ENCODE peak calls at places on chromosomes 1 and 21, in ten cellular contexts. I, M, B, L, S, R, F, T, U and P are unnamed samples.

GRCh38 chr1:25647863-25648262 is 31.3 kb downstream of the MAN1C1 start:
- DNase-seq in I (no peak), M (no peak), B (no peak), L (no peak), S (no peak), R (no peak), F (no peak), T (no peak), U (no peak), P (no peak)

GRCh38 chr1:220528049-220528678 is at the start of gene MARK1:
- DNase-seq in I (peak), M (peak), B (peak), L (peak), S (peak), R (no peak), F (peak), T (peak), U (no peak), P (no peak)

GRCh38 chr1:222276062-222276461 is 271.8 kb downstream of the HHIPL2 start:
- DNase-seq in I (peak), M (no peak), B (no peak), L (no peak), S (no peak), R (no peak), F (no peak), T (no peak), U (no peak), P (no peak)

GRCh38 chr1:61450454-61451213 is 274.3 kb downstream of the TM2D1 start:
- DNase-seq in I (no peak), M (peak), B (peak), L (no peak), S (peak), R (no peak), F (no peak), T (no peak), U (no peak), P (no peak)

GRCh38 chr1:172138636-172139035 is 281.8 kb upstream of the C1orf105 start:
- DNase-seq in I (no peak), M (no peak), B (no peak), L (no peak), S (no peak), R (no peak), F (peak), T (no peak), U (no peak), P (no peak)

GRCh38 chr1:47972864-47973437 is 24.2 kb downstream of the TRABD2B start:
- DNase-seq in I (peak), M (no peak), B (no peak), L (no peak), S (no peak), R (no peak), F (peak), T (no peak), U (no peak), P (no peak)

GRCh38 chr1:207002731-207003146 is 29.8 kb downstream of the C1orf116 start:
- DNase-seq in I (no peak), M (no peak), B (peak), L (no peak), S (no peak), R (no peak), F (no peak), T (peak), U (no peak), P (peak)

GRCh38 chr1:156914440-156914856 is 6.0 kb upstream of the LRRC71 start:
- DNase-seq in I (no peak), M (peak), B (no peak), L (no peak), S (peak), R (no peak), F (no peak), T (no peak), U (no peak), P (no peak)

GRCh38 chr1:6435547-6435946 is 11.0 kb downstream of the ESPN start:
- DNase-seq in I (no peak), M (no peak), B (no peak), L (no peak), S (no peak), R (no peak), F (no peak), T (no peak), U (no peak), P (no peak)

GRCh38 chr1:182841368-182841988 is 2.3 kb downstream of the DHX9 start:
- DNase-seq in I (peak), M (peak), B (no peak), L (no peak), S (peak), R (peak), F (no peak), T (no peak), U (peak), P (peak)

GRCh38 chr1:154812911-154813816 is 56.9 kb downstream of the KCNN3 start:
- DNase-seq in I (no peak), M (peak), B (peak), L (no peak), S (peak), R (no peak), F (peak), T (no peak), U (no peak), P (no peak)

GRCh38 chr1:162389971-162390370 is 8.4 kb downstream of the C1orf226 start:
- DNase-seq in I (no peak), M (no peak), B (no peak), L (no peak), S (no peak), R (no peak), F (no peak), T (no peak), U (no peak), P (no peak)

GRCh38 chr1:33060579-33061083 is 20.3 kb upstream of the AZIN2 start:
- DNase-seq in I (no peak), M (peak), B (no peak), L (no peak), S (peak), R (no peak), F (no peak), T (no peak), U (peak), P (peak)

GRCh38 chr1:202113690-202114300 is 8.9 kb upstream of the GPR37L1 start:
- DNase-seq in I (no peak), M (no peak), B (no peak), L (no peak), S (no peak), R (peak), F (no peak), T (no peak), U (no peak), P (no peak)

GRCh38 chr1:25906644-25907300 is 553 bp upstream of the STMN1 start:
- DNase-seq in I (peak), M (no peak), B (peak), L (no peak), S (no peak), R (no peak), F (peak), T (peak), U (no peak), P (no peak)

GRCh38 chr1:51063121-51063520 is 38.9 kb upstream of the C1orf185 start:
- DNase-seq in I (no peak), M (peak), B (no peak), L (no peak), S (peak), R (no peak), F (no peak), T (no peak), U (peak), P (peak)

GRCh38 chr1:73804935-73805334 is 393.0 kb downstream of the LRRIQ3 start:
- DNase-seq in I (no peak), M (no peak), B (no peak), L (no peak), S (no peak), R (no peak), F (no peak), T (no peak), U (no peak), P (no peak)

GRCh38 chr1:234605983-234606730 is 3.8 kb downstream of the IRF2BP2 start:
- DNase-seq in I (no peak), M (peak), B (no peak), L (peak), S (peak), R (peak), F (no peak), T (peak), U (no peak), P (no peak)

GRCh38 chr1:225413708-225414375 is 14.0 kb downstream of the LBR start:
- DNase-seq in I (no peak), M (no peak), B (no peak), L (no peak), S (no peak), R (peak), F (no peak), T (no peak), U (no peak), P (no peak)

GRCh38 chr1:9203623-9204022 is 31.0 kb upstream of the H6PD start:
- DNase-seq in I (no peak), M (no peak), B (no peak), L (no peak), S (no peak), R (no peak), F (no peak), T (no peak), U (no peak), P (no peak)

GRCh38 chr21:43818685-43819084 is 29.3 kb downstream of the RRP1 start:
- DNase-seq in I (no peak), M (no peak), B (no peak), L (no peak), S (no peak), R (peak), F (no peak), T (no peak), U (no peak), P (no peak)

GRCh38 chr21:29349702-29350101 is 51.0 kb downstream of the BACH1 start:
- DNase-seq in I (no peak), M (no peak), B (no peak), L (no peak), S (peak), R (no peak), F (peak), T (no peak), U (no peak), P (no peak)

GRCh38 chr1:178330153-178330552 is 166.6 kb downstream of the CLEC20A start:
- DNase-seq in I (no peak), M (no peak), B (no peak), L (no peak), S (no peak), R (no peak), F (no peak), T (no peak), U (no peak), P (no peak)

GRCh38 chr1:168518201-168518689 is 25.6 kb downstream of the XCL2 start:
- DNase-seq in I (no peak), M (no peak), B (no peak), L (no peak), S (no peak), R (no peak), F (no peak), T (no peak), U (no peak), P (no peak)

GRCh38 chr1:165824269-165824643 is 3.2 kb upstream of the UCK2 start:
- DNase-seq in I (no peak), M (no peak), B (no peak), L (no peak), S (no peak), R (no peak), F (no peak), T (no peak), U (no peak), P (no peak)

GRCh38 chr1:117215733-117216462 is 5.2 kb upstream of the VTCN1 start:
- DNase-seq in I (no peak), M (no peak), B (no peak), L (no peak), S (no peak), R (no peak), F (no peak), T (no peak), U (no peak), P (no peak)

GRCh38 chr1:198234511-198235251 is 77.9 kb downstream of the NEK7 start:
- DNase-seq in I (no peak), M (peak), B (no peak), L (no peak), S (peak), R (no peak), F (peak), T (no peak), U (no peak), P (no peak)

GRCh38 chr1:198232940-198233675 is 76.3 kb downstream of the NEK7 start:
- DNase-seq in I (no peak), M (no peak), B (no peak), L (no peak), S (no peak), R (no peak), F (no peak), T (no peak), U (no peak), P (no peak)

GRCh38 chr1:198232407-198232806 is 75.6 kb downstream of the NEK7 start:
- DNase-seq in I (no peak), M (no peak), B (no peak), L (no peak), S (no peak), R (no peak), F (no peak), T (no peak), U (no peak), P (no peak)

GRCh38 chr1:198241553-198241952 is 84.8 kb downstream of the NEK7 start:
- DNase-seq in I (no peak), M (no peak), B (no peak), L (no peak), S (no peak), R (no peak), F (no peak), T (no peak), U (no peak), P (no peak)

DNA sequence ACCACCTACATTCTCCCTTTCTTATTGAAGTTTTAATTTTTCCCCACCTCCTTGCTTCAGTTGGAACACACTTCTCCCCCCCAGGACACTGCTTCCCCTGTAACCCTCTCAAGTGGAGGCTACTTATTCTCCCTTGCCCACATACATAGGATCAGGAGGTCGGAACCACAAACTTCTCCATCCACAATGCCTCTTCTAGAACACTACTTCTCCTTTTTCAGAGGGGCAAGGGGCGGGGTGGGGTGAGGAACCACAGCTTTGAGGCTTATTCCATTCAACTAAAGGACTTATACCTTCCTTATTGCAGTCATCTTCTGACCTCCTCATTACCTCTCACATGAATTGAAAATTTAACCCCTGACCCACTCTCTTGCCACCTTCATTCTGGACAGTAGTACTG is 81.3 kb downstream of the NEK7 start:
- DNase-seq in I (no peak), M (no peak), B (no peak), L (no peak), S (no peak), R (peak), F (no peak), T (no peak), U (no peak), P (no peak)
- TF ChIP-seq CTCF in I (no peak), M (no peak), B (no peak), L (no peak), S (no peak), R (no peak), F (no peak), T (no peak), U (no peak), P (no peak)

DNA sequence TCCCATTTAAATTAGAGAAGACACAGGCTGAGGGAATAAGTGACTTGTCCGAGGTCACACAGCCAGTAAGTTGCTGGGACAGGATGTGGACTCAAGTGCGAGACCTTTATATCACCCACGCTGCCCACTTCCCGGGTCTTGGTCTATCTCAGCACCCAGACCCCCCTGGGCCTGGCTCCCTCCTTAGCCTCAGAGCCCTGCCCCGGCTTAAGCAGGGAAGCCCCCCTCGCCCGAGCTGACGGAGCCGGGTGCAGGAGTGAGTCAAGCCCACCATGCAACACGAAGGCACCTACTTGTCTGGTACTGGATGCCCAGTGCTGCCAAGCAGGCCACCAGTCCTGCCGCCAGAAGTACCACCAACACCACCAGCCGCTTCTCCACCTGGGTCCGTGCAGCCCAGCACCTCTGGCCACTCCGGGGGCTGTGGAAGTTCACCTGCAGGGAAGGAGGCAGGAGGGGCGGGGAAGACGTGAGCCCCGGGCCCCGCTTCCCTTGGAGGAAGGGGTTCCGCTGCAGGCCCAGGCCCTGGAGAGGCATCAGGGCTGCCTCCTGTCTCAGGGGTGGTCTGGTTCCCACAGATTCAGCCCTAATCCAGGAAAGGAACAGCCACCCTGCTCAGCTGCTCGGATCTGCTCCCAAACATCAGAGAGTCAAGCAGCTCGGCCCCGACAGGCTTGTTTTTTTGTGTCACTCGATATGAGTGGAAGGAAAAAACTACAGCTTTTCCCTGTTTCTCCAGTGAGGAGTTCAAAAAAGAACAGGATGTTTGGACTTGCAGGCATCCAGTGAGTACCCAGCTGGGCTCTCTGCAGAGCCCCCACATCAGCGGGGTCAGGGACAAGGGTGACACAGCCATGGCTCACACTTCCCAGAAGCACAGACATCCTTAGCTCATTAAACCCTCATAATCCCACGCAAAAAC is 11.1 kb downstream of the ECE1 start:
- DNase-seq in I (no peak), M (no peak), B (no peak), L (no peak), S (no peak), R (no peak), F (no peak), T (no peak), U (no peak), P (no peak)
- H3K4me3 ChIP-seq in I (no peak), M (no peak), B (no peak), L (peak), S (no peak), R (no peak), F (no peak), T (no peak), U (no peak), P (no peak)

GRCh38 chr1:85465791-85466134 is 804 bp upstream of the DDAH1 start:
- DNase-seq in I (no peak), M (no peak), B (no peak), L (no peak), S (no peak), R (no peak), F (no peak), T (no peak), U (no peak), P (no peak)

GRCh38 chr1:85465099-85465790 is at the start of gene DDAH1:
- DNase-seq in I (peak), M (peak), B (peak), L (peak), S (peak), R (no peak), F (peak), T (peak), U (no peak), P (peak)

GRCh38 chr1:85462931-85463665 is 1.9 kb downstream of the DDAH1 start:
- DNase-seq in I (no peak), M (no peak), B (no peak), L (no peak), S (no peak), R (no peak), F (no peak), T (no peak), U (no peak), P (no peak)

GRCh38 chr1:85464497-85465098 is 361 bp downstream of the DDAH1 start:
- DNase-seq in I (peak), M (peak), B (peak), L (peak), S (peak), R (no peak), F (no peak), T (peak), U (no peak), P (peak)

DNA sequence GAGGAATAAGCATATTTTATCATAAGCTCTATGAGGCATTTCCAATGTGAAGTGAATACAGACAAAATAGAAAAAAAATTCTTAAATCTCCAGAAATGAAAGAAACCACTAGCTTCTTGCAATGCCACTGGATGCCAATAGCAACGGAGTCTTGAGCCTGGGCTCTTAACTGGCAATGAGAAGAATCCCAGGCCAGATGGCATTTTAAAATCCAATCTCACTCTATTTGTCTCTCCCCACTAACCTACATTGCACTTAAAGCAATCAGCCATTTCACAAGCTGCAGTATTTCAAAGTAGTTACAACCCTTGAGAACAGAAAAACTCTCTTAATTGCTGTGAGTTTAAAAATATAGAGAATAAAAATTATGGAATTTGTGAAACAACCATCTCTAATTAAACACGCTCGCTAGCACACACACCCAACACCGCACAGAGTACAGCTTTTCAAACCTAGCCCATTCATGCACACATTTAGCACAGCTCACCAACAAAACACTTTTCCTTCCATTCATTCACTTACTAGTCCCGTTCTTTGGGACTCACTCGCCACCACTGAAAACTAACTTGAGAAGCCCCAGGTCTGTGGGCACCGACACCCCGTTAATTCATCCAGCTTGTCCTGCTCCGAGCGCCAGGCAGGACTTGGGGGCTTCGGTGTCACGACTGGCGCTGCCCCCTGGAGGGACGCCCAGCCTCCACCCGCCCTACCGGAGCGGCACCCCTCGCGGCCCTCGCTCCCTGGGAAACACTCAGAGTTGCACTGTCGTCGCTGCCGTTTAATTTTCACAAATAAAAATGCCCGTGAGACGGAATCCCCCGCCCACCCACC is 1.1 kb downstream of the DDAH1 start:
- DNase-seq in I (peak), M (peak), B (no peak), L (no peak), S (peak), R (no peak), F (no peak), T (no peak), U (no peak), P (no peak)
- TF ChIP-seq CTCF in I (peak), M (no peak), B (no peak), L (no peak), S (no peak), R (no peak), F (no peak), T (no peak), U (no peak), P (peak)

DNA sequence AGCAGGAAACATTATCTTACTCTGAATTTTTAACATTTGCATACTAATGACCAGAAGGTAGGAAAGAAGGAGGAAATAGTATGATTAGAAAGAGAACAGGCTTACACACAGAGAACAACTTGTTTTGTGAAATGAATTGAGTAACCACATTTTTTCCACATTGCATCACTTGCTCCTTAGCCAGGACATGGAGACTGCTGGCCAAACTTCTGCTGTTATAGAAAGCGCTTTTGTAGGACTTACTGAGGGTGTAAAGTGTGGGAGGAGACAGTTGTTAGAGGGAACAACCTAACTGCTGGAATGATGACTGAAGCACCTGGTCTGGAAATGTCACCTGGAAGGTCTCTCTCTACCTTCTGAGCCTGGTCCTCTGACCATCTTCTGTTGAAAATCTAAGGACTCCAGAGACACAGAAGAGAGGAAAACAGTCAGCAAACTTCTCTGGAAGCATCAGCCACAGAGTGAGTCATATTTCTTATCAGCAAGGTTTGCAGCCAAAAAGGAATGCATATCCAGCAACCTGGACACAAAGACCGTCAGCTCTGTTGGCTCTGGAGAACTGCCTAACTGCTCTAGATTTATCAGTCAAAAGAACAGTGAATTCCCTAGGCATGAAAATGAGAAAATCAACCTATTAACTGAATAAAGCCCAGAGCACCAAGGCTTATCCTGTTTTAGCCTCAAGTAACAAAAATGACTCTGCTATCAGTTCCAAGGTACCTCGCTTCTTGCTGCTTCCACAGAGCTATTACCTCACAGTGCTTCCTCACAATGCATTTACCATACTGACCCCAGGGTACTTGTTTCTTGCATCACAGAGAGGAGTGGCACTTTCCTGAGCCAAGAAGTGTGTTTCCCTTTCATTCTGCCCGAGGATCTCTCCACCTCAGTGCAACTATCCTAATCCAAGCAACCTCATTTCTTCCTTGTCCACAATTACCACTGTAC is 88.1 kb upstream of the SLFNL1 start:
- DNase-seq in I (no peak), M (peak), B (peak), L (peak), S (peak), R (no peak), F (no peak), T (peak), U (peak), P (peak)
- H3K4me3 ChIP-seq in I (no peak), M (peak), B (no peak), L (no peak), S (peak), R (no peak), F (no peak), T (no peak), U (peak), P (peak)